ENCODE peak calls at places on chromosomes 1 and 21, in ten cellular contexts. One of them, this sample, is unnamed. For H3K4me1, the result is how much of the 10 kb centered on the place peaks cover.

GRCh38 chr1:200198247-200198646 is 170.7 kb downstream of the NR5A2 start:
- DNase-seq in IMR-90: no peak
- DNase-seq in mucosa of descending colon: no peak
- DNase-seq in stomach: no peak
- DNase-seq in colonic mucosa: no peak
- DNase-seq in thoracic aorta: no peak
- DNase-seq in fibroblast of lung: no peak
- DNase-seq in kidney: no peak
- DNase-seq in cardiac muscle cell: no peak
- DNase-seq in gastrocnemius medialis: no peak
- DNase-seq in this sample: no peak

GRCh38 chr1:29896791-29897725 is 660.7 kb downstream of the PTPRU start:
- DNase-seq in IMR-90: no peak
- DNase-seq in mucosa of descending colon: no peak
- DNase-seq in stomach: no peak
- DNase-seq in colonic mucosa: no peak
- DNase-seq in thoracic aorta: no peak
- DNase-seq in fibroblast of lung: no peak
- DNase-seq in kidney: no peak
- DNase-seq in cardiac muscle cell: no peak
- DNase-seq in gastrocnemius medialis: no peak
- DNase-seq in this sample: no peak

GRCh38 chr1:151542710-151543129 is 2.6 kb downstream of the TUFT1 start:
- DNase-seq in IMR-90: peak
- DNase-seq in mucosa of descending colon: no peak
- DNase-seq in stomach: no peak
- DNase-seq in colonic mucosa: no peak
- DNase-seq in thoracic aorta: no peak
- DNase-seq in fibroblast of lung: peak
- DNase-seq in kidney: no peak
- DNase-seq in cardiac muscle cell: no peak
- DNase-seq in gastrocnemius medialis: no peak
- DNase-seq in this sample: no peak

GRCh38 chr1:219206350-219206749 is 32.7 kb downstream of the LYPLAL1 start:
- DNase-seq in IMR-90: no peak
- DNase-seq in mucosa of descending colon: no peak
- DNase-seq in stomach: no peak
- DNase-seq in colonic mucosa: no peak
- DNase-seq in thoracic aorta: no peak
- DNase-seq in fibroblast of lung: no peak
- DNase-seq in kidney: no peak
- DNase-seq in cardiac muscle cell: no peak
- DNase-seq in gastrocnemius medialis: no peak
- DNase-seq in this sample: no peak

GRCh38 chr1:115604508-115604907 is 37.3 kb upstream of the VANGL1 start:
- DNase-seq in IMR-90: no peak
- DNase-seq in mucosa of descending colon: no peak
- DNase-seq in stomach: no peak
- DNase-seq in colonic mucosa: no peak
- DNase-seq in thoracic aorta: no peak
- DNase-seq in fibroblast of lung: no peak
- DNase-seq in kidney: no peak
- DNase-seq in cardiac muscle cell: no peak
- DNase-seq in gastrocnemius medialis: no peak
- DNase-seq in this sample: no peak

GRCh38 chr1:226736908-226737818 is 1.9 kb downstream of the ITPKB start:
- DNase-seq in IMR-90: peak
- DNase-seq in mucosa of descending colon: peak
- DNase-seq in stomach: peak
- DNase-seq in colonic mucosa: peak
- DNase-seq in thoracic aorta: no peak
- DNase-seq in fibroblast of lung: peak
- DNase-seq in kidney: peak
- DNase-seq in cardiac muscle cell: peak
- DNase-seq in gastrocnemius medialis: peak
- DNase-seq in this sample: no peak

GRCh38 chr21:10627316-10627863 is 106.0 kb downstream of the TPTE start:
- DNase-seq in IMR-90: no peak
- DNase-seq in mucosa of descending colon: no peak
- DNase-seq in stomach: no peak
- DNase-seq in colonic mucosa: no peak
- DNase-seq in thoracic aorta: no peak
- DNase-seq in fibroblast of lung: no peak
- DNase-seq in kidney: peak
- DNase-seq in cardiac muscle cell: no peak
- DNase-seq in gastrocnemius medialis: no peak
- DNase-seq in this sample: no peak

GRCh38 chr1:165828581-165829329 is 1.3 kb downstream of the UCK2 start:
- DNase-seq in IMR-90: peak
- DNase-seq in mucosa of descending colon: peak
- DNase-seq in stomach: peak
- DNase-seq in colonic mucosa: peak
- DNase-seq in thoracic aorta: no peak
- DNase-seq in fibroblast of lung: peak
- DNase-seq in kidney: peak
- DNase-seq in cardiac muscle cell: peak
- DNase-seq in gastrocnemius medialis: peak
- DNase-seq in this sample: no peak

DNA sequence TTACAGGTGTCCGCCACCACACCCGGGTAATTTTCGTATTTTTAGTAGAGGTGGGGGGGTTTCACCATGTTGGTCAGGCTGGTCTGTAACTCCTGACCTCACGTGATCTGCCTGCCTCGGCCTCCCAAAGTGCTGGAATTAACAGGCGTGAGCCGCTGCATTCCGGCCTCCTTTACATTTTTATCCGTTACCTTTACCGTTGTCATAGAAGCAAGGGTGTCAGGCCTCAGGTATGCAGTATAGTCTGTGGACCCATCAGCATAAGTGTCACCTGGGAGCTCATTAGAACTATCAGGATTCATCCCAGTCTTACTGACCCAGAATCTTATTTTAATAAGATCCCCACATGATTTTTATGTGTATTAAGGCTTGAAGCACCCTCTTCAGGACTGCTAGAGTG is 5.4 kb downstream of the CDC42 start:
- DNase-seq in IMR-90: no peak
- DNase-seq in mucosa of descending colon: no peak
- DNase-seq in stomach: no peak
- DNase-seq in colonic mucosa: no peak
- DNase-seq in thoracic aorta: no peak
- DNase-seq in fibroblast of lung: no peak
- DNase-seq in kidney: no peak
- DNase-seq in cardiac muscle cell: no peak
- DNase-seq in gastrocnemius medialis: no peak
- DNase-seq in this sample: no peak
- H3K4me1 ChIP-seq in IMR-90: under half
- H3K4me1 ChIP-seq in mucosa of descending colon: under half
- H3K4me1 ChIP-seq in stomach: half or more
- H3K4me1 ChIP-seq in colonic mucosa: under half
- H3K4me1 ChIP-seq in thoracic aorta: half or more
- H3K4me1 ChIP-seq in fibroblast of lung: under half
- H3K4me1 ChIP-seq in kidney: under half
- H3K4me1 ChIP-seq in cardiac muscle cell: under half
- H3K4me1 ChIP-seq in gastrocnemius medialis: half or more
- H3K4me1 ChIP-seq in this sample: under half

GRCh38 chr21:44366586-44367211 is 13.3 kb downstream of the TRPM2 start:
- DNase-seq in IMR-90: no peak
- DNase-seq in mucosa of descending colon: no peak
- DNase-seq in stomach: no peak
- DNase-seq in colonic mucosa: no peak
- DNase-seq in thoracic aorta: no peak
- DNase-seq in fibroblast of lung: no peak
- DNase-seq in kidney: peak
- DNase-seq in cardiac muscle cell: no peak
- DNase-seq in gastrocnemius medialis: no peak
- DNase-seq in this sample: peak

GRCh38 chr21:44365967-44366585 is 12.7 kb downstream of the TRPM2 start:
- DNase-seq in IMR-90: no peak
- DNase-seq in mucosa of descending colon: no peak
- DNase-seq in stomach: no peak
- DNase-seq in colonic mucosa: no peak
- DNase-seq in thoracic aorta: no peak
- DNase-seq in fibroblast of lung: no peak
- DNase-seq in kidney: peak
- DNase-seq in cardiac muscle cell: no peak
- DNase-seq in gastrocnemius medialis: no peak
- DNase-seq in this sample: peak

GRCh38 chr21:44365251-44365966 is 12.0 kb downstream of the TRPM2 start:
- DNase-seq in IMR-90: no peak
- DNase-seq in mucosa of descending colon: no peak
- DNase-seq in stomach: no peak
- DNase-seq in colonic mucosa: no peak
- DNase-seq in thoracic aorta: no peak
- DNase-seq in fibroblast of lung: no peak
- DNase-seq in kidney: peak
- DNase-seq in cardiac muscle cell: no peak
- DNase-seq in gastrocnemius medialis: no peak
- DNase-seq in this sample: peak

GRCh38 chr21:44363278-44363677 is 9.9 kb downstream of the TRPM2 start:
- DNase-seq in IMR-90: no peak
- DNase-seq in mucosa of descending colon: no peak
- DNase-seq in stomach: no peak
- DNase-seq in colonic mucosa: no peak
- DNase-seq in thoracic aorta: no peak
- DNase-seq in fibroblast of lung: no peak
- DNase-seq in kidney: no peak
- DNase-seq in cardiac muscle cell: no peak
- DNase-seq in gastrocnemius medialis: no peak
- DNase-seq in this sample: no peak

DNA sequence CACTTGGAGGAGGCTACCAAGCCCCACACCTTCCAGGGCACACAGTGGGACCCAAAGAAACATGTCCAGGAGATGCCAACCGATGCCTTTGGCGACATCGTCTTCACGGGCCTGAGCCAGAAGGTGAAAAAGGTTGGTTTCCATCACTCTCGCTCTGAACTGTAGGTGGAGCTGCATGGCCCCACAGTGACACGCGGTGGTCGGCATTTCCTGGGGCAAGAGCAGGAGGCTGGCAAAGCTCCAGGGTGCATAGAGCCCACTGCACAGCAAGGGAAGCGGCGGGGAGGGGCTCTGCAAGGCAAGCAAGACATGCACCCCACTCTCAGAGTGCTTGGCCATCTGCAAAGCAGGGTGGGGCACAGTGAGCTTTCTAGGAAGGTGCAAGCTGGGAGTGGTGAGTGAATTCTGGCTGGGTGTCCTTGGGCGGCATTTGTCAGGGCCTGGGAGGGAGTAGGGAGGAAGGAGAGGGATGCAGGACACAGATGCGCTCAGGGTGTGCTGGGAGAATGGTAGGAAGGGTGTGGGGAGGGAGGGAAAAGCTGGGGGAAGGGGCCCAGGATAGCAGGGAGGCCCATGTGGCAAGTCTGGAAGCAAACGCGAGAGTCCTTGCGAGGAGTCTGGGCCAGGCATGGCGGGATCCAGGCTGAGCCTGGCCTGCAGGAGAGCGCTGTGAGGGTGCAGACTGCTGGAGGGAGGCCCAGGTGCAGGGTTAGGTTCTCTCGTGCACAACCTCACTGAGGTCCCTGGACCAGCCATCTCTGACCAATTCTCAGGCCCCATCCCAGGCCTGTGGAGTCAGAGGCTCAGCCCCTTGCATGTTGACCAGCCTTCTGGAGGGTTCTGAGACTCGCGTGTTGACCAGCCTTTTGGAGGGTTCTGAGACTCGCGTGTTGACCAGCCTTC is 11.0 kb downstream of the TRPM2 start:
- DNase-seq in IMR-90: no peak
- DNase-seq in mucosa of descending colon: no peak
- DNase-seq in stomach: no peak
- DNase-seq in colonic mucosa: no peak
- DNase-seq in thoracic aorta: no peak
- DNase-seq in fibroblast of lung: no peak
- DNase-seq in kidney: peak
- DNase-seq in cardiac muscle cell: no peak
- DNase-seq in gastrocnemius medialis: no peak
- DNase-seq in this sample: peak
- TF ChIP-seq CTCF in IMR-90: no peak
- TF ChIP-seq CTCF in mucosa of descending colon: no peak
- TF ChIP-seq CTCF in stomach: no peak
- TF ChIP-seq CTCF in colonic mucosa: no peak
- TF ChIP-seq CTCF in thoracic aorta: no peak
- TF ChIP-seq CTCF in fibroblast of lung: no peak
- TF ChIP-seq CTCF in kidney: no peak
- TF ChIP-seq CTCF in cardiac muscle cell: no peak
- TF ChIP-seq CTCF in gastrocnemius medialis: no peak
- TF ChIP-seq CTCF in this sample: no peak

DNA sequence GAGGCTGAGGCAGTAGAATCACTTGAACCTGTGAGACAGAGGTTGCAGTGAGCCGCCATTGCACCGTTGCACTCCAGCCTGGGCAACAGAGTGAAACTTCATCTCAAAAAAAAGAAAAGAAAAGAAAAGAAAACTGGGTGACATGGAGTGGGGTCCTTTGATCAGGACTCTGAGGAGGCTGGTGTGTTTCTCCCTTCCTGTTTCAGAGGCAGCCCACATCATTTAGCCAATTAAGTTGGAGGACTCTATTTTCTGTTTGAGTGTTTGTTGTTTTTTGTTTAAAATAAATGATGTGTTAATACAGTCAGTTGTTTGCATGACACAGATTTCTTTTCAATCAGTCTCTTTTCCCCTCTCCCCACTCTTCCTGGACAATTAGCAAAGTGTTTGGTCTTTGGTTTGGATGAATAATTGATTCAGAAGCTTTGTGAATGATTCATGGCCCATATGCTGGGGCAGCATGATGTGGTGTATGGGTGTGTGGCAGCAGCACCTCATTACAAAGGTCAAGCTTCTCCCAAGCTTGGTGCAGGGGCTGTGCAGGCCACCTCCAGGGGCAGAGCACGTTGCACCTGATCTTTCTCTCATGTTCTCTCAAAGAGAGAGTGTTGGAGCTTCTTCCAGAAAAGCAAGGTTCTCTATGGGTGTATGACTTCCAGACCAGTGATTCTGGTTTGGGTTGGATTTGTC is 48.8 kb downstream of the CACNA1E start:
- DNase-seq in IMR-90: no peak
- DNase-seq in mucosa of descending colon: no peak
- DNase-seq in stomach: no peak
- DNase-seq in colonic mucosa: no peak
- DNase-seq in thoracic aorta: no peak
- DNase-seq in fibroblast of lung: peak
- DNase-seq in kidney: no peak
- DNase-seq in cardiac muscle cell: no peak
- DNase-seq in gastrocnemius medialis: no peak
- DNase-seq in this sample: no peak
- H3K4me3 ChIP-seq in IMR-90: no peak
- H3K4me3 ChIP-seq in mucosa of descending colon: no peak
- H3K4me3 ChIP-seq in stomach: no peak
- H3K4me3 ChIP-seq in colonic mucosa: no peak
- H3K4me3 ChIP-seq in thoracic aorta: no peak
- H3K4me3 ChIP-seq in fibroblast of lung: no peak
- H3K4me3 ChIP-seq in kidney: no peak
- H3K4me3 ChIP-seq in cardiac muscle cell: no peak
- H3K4me3 ChIP-seq in gastrocnemius medialis: no peak
- H3K4me3 ChIP-seq in this sample: no peak

GRCh38 chr1:117611894-117612481 is 6.1 kb downstream of the TENT5C start:
- DNase-seq in IMR-90: no peak
- DNase-seq in mucosa of descending colon: no peak
- DNase-seq in stomach: no peak
- DNase-seq in colonic mucosa: no peak
- DNase-seq in thoracic aorta: no peak
- DNase-seq in fibroblast of lung: peak
- DNase-seq in kidney: no peak
- DNase-seq in cardiac muscle cell: no peak
- DNase-seq in gastrocnemius medialis: no peak
- DNase-seq in this sample: no peak

GRCh38 chr1:117612517-117613248 is 6.8 kb downstream of the TENT5C start:
- DNase-seq in IMR-90: peak
- DNase-seq in mucosa of descending colon: peak
- DNase-seq in stomach: no peak
- DNase-seq in colonic mucosa: peak
- DNase-seq in thoracic aorta: no peak
- DNase-seq in fibroblast of lung: peak
- DNase-seq in kidney: no peak
- DNase-seq in cardiac muscle cell: peak
- DNase-seq in gastrocnemius medialis: no peak
- DNase-seq in this sample: no peak

GRCh38 chr1:117610036-117610435 is 4.2 kb downstream of the TENT5C start:
- DNase-seq in IMR-90: no peak
- DNase-seq in mucosa of descending colon: no peak
- DNase-seq in stomach: no peak
- DNase-seq in colonic mucosa: no peak
- DNase-seq in thoracic aorta: no peak
- DNase-seq in fibroblast of lung: no peak
- DNase-seq in kidney: no peak
- DNase-seq in cardiac muscle cell: no peak
- DNase-seq in gastrocnemius medialis: no peak
- DNase-seq in this sample: no peak

GRCh38 chr1:117609471-117609911 is 3.6 kb downstream of the TENT5C start:
- DNase-seq in IMR-90: peak
- DNase-seq in mucosa of descending colon: no peak
- DNase-seq in stomach: no peak
- DNase-seq in colonic mucosa: no peak
- DNase-seq in thoracic aorta: no peak
- DNase-seq in fibroblast of lung: no peak
- DNase-seq in kidney: no peak
- DNase-seq in cardiac muscle cell: no peak
- DNase-seq in gastrocnemius medialis: peak
- DNase-seq in this sample: no peak

DNA sequence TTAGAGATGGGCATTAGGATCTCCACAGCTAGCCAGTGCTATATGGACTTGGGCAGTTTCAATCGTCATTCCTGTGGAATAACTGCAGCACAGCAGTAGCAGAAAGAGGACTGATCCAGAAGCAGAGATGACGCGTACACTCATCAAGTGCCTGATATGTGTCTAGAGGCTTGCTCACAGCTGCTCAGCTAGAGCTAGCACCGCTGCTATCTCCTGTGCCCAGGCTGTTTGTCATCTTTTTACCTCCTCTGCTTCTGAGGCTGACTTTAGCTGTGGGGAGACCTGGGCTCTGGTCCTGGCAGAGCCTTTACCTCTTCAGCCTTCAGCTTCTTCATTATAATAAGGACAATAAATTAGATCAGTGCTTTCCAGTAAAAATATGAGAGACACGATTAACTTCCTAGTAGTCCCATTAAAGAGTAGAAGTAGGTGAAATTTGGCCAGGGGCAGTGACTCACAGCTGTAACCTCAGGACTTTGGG is 5.3 kb downstream of the TENT5C start:
- DNase-seq in IMR-90: no peak
- DNase-seq in mucosa of descending colon: no peak
- DNase-seq in stomach: no peak
- DNase-seq in colonic mucosa: no peak
- DNase-seq in thoracic aorta: no peak
- DNase-seq in fibroblast of lung: no peak
- DNase-seq in kidney: no peak
- DNase-seq in cardiac muscle cell: peak
- DNase-seq in gastrocnemius medialis: no peak
- DNase-seq in this sample: no peak
- H3K4me1 ChIP-seq in IMR-90: under half
- H3K4me1 ChIP-seq in mucosa of descending colon: half or more
- H3K4me1 ChIP-seq in stomach: half or more
- H3K4me1 ChIP-seq in colonic mucosa: under half
- H3K4me1 ChIP-seq in thoracic aorta: half or more
- H3K4me1 ChIP-seq in fibroblast of lung: under half
- H3K4me1 ChIP-seq in kidney: under half
- H3K4me1 ChIP-seq in cardiac muscle cell: under half
- H3K4me1 ChIP-seq in gastrocnemius medialis: half or more
- H3K4me1 ChIP-seq in this sample: under half